ENCODE peak calls at places on chromosome 19, in eight cellular contexts. Z, Y, B, X, K, N, T and U are unnamed samples.
A peak's percentile ranks its signal among the peaks of the same experiment; 100 is the strongest.

GRCh38 chr19:36051236-36051635 is 2.8 kb downstream of the THAP8 start:
- DNase-seq in Z (no peak), Y (no peak), B (no peak), X (no peak), K (no peak), N (no peak), T (no peak), U (no peak)

GRCh38 chr19:2077833-2078619 is 18.1 kb downstream of the MOB3A start:
- DNase-seq in Z (no peak), Y (no peak), B (no peak), X (no peak), K (no peak), N (no peak), T (no peak), U (no peak)

GRCh38 chr19:1451916-1452801 is 2.2 kb downstream of the APC2 start:
- DNase-seq in Z (no peak), Y (no peak), B (no peak), X (no peak), K (no peak), N (no peak), T (no peak), U (no peak)

GRCh38 chr19:14023404-14024235 is 4.3 kb upstream of the RLN3 start:
- DNase-seq in Z (peak; percentile 45), Y (peak; percentile 68), B (peak; percentile 81), X (no peak), K (peak; percentile 38), N (peak; percentile 28), T (no peak), U (no peak)

GRCh38 chr19:38270587-38271167 is 6.3 kb downstream of the SPINT2 start:
- DNase-seq in Z (no peak), Y (no peak), B (no peak), X (no peak), K (no peak), N (no peak), T (no peak), U (no peak)

GRCh38 chr19:5881543-5882299 is 11.4 kb upstream of the FUT5 start:
- DNase-seq in Z (no peak), Y (no peak), B (no peak), X (no peak), K (no peak), N (no peak), T (no peak), U (no peak)

GRCh38 chr19:1355258-1355973 is 28.3 kb upstream of the NDUFS7 start:
- DNase-seq in Z (no peak), Y (peak; percentile 38), B (no peak), X (no peak), K (no peak), N (no peak), T (no peak), U (peak; percentile 34)

GRCh38 chr19:409006-409514 is at the start of gene C2CD4C:
- DNase-seq in Z (no peak), Y (peak; percentile 53), B (no peak), X (no peak), K (no peak), N (no peak), T (no peak), U (peak; percentile 55)

GRCh38 chr19:30092721-30093569 is 150.9 kb downstream of the URI1 start:
- DNase-seq in Z (no peak), Y (no peak), B (no peak), X (no peak), K (no peak), N (no peak), T (no peak), U (peak; percentile 55)

GRCh38 chr19:54189020-54189667 is at the start of gene MBOAT7:
- DNase-seq in Z (no peak), Y (no peak), B (no peak), X (no peak), K (no peak), N (no peak), T (no peak), U (no peak)

GRCh38 chr19:18391509-18392075 is 5.6 kb downstream of the GDF15 start:
- DNase-seq in Z (no peak), Y (no peak), B (no peak), X (no peak), K (no peak), N (no peak), T (no peak), U (peak; percentile 39)